ENCODE peak calls at places on chromosomes 1 and 21, in four cellular contexts. A is breast epithelium, Q is dorsolateral prefrontal cortex, H is uterus. O is an unnamed sample.
A peak's percentile ranks its signal among the peaks of the same experiment; 100 is the strongest.

GRCh38 chr1:109438798-109439297 is 12.6 kb upstream of the PSMA5 start:
- DNase-seq in A (no peak), Q (no peak), H (no peak), O (no peak)

GRCh38 chr1:160028426-160028825 is 3.4 kb downstream of the PIGM start:
- DNase-seq in A (no peak), Q (no peak), H (no peak), O (no peak)

GRCh38 chr1:41713141-41713540 is 205.6 kb downstream of the HIVEP3 start:
- DNase-seq in A (no peak), Q (no peak), H (no peak), O (no peak)

GRCh38 chr21:21332492-21332891 is 334.3 kb downstream of the NCAM2 start:
- DNase-seq in A (no peak), Q (no peak), H (no peak), O (no peak)

GRCh38 chr1:205962821-205963221 is 19.6 kb upstream of the SLC26A9 start:
- DNase-seq in A (no peak), Q (no peak), H (no peak), O (no peak)

GRCh38 chr1:10220200-10220599 is 9.8 kb downstream of the KIF1B start:
- DNase-seq in A (no peak), Q (no peak), H (no peak), O (no peak)

GRCh38 chr1:156510709-156511108 is 10.1 kb upstream of the MEF2D start:
- DNase-seq in A (peak; percentile 82), Q (peak; percentile 93), H (peak; percentile 90), O (no peak)

GRCh38 chr1:212290608-212291007 is 5.4 kb downstream of the PPP2R5A start:
- DNase-seq in A (no peak), Q (no peak), H (no peak), O (no peak)

GRCh38 chr1:236275061-236275460 is 6.7 kb downstream of the ERO1B start:
- DNase-seq in A (no peak), Q (no peak), H (no peak), O (no peak)

GRCh38 chr1:204113900-204114299 is 37.9 kb downstream of the ETNK2 start:
- DNase-seq in A (no peak), Q (no peak), H (no peak), O (no peak)

GRCh38 chr1:228140724-228141081 is 624 bp downstream of the GUK1 start:
- DNase-seq in A (no peak), Q (no peak), H (no peak), O (no peak)

GRCh38 chr1:72282271-72282656 is at the start of gene NEGR1:
- DNase-seq in A (peak; percentile 21), Q (peak; percentile 72), H (peak; percentile 46), O (no peak)

GRCh38 chr21:42092805-42093590 is 21.9 kb downstream of the UMODL1 start:
- DNase-seq in A (no peak), Q (no peak), H (no peak), O (no peak)

GRCh38 chr1:94095112-94095637 is 25.8 kb downstream of the ABCA4 start:
- DNase-seq in A (peak; percentile 34), Q (peak; percentile 59), H (peak; percentile 86), O (no peak)

GRCh38 chr1:112359961-112360767 is 35.9 kb upstream of the CTTNBP2NL start:
- DNase-seq in A (peak; percentile 88), Q (peak; percentile 38), H (peak; percentile 77), O (no peak)

GRCh38 chr21:16624468-16625102 is 888.3 kb upstream of the CXADR start:
- DNase-seq in A (no peak), Q (no peak), H (no peak), O (no peak)

GRCh38 chr1:41780322-41780721 is 138.4 kb downstream of the HIVEP3 start:
- DNase-seq in A (no peak), Q (no peak), H (no peak), O (no peak)

GRCh38 chr21:29365636-29366305 is 67.0 kb downstream of the BACH1 start:
- DNase-seq in A (no peak), Q (no peak), H (no peak), O (no peak)
- H3K4me3 ChIP-seq in A (no peak overlapping the region), Q (no peak overlapping the region), H (no peak overlapping the region), O (no peak overlapping the region)

GRCh38 chr1:77888429-77889239 is at the start of gene NEXN:
- DNase-seq in A (peak; percentile 68), Q (peak; percentile 35), H (peak; percentile 83), O (no peak)
- H3K4me3 ChIP-seq in A (peak within 1 kb of the TSS; percentile 61), Q (peak within 1 kb of the TSS; percentile 84), H (peak within 1 kb of the TSS; percentile 61), O (peak within 1 kb of the TSS; percentile 53)

DNA sequence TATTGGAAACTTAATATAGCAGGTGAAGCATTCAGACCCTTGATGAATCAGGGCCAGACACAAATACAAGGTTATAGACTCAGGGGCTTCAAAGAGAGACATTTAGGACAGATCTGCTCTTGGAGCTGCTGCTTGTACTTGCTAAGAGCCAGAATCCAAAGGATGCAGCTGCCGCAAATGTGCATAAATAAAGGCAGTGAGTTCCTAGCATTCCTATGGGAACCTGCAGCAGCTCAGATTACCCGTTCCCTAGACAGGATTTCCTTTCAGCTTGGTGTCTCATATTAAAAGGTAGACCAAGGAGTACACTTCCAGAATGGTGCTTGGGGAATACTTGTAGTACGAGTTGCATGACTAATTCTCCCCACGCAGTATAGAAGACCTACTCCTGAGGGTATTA is 9.7 kb upstream of the LRRC53 start:
- DNase-seq in A (no peak), Q (no peak), H (no peak), O (no peak)
- H3K4me3 ChIP-seq in A (no peak overlapping the region), Q (no peak overlapping the region), H (no peak overlapping the region), O (no peak overlapping the region)

GRCh38 chr1:61255324-61255703 is 173.0 kb downstream of the NFIA start:
- DNase-seq in A (no peak), Q (no peak), H (no peak), O (no peak)
- H3K4me3 ChIP-seq in A (peak overlapping the region; percentile 34), Q (peak overlapping the region; percentile 53), H (peak overlapping the region; percentile 25), O (no peak overlapping the region)

O was measured in effector memory CD4-positive, alpha-beta T cell.